ENCODE peak calls at places on chromosomes 6 and 20, in seven cellular contexts. U, J, S, R, N, E and H are unnamed samples.

GRCh38 chr6:81751388-81752083 is 945 bp downstream of the TENT5A start:
- DNase-seq in U (peak), J (no peak), S (peak), R (peak), N (peak), E (no peak), H (no peak)

GRCh38 chr6:56370591-56371198 is 123.3 kb upstream of the COL21A1 start:
- DNase-seq in U (no peak), J (peak), S (peak), R (peak), N (no peak), E (peak), H (peak)

GRCh38 chr6:30844118-30844535 is 40.2 kb upstream of the DDR1 start:
- DNase-seq in U (no peak), J (no peak), S (no peak), R (no peak), N (no peak), E (no peak), H (no peak)

GRCh38 chr6:37784585-37784967 is 35.0 kb upstream of the ZFAND3 start:
- DNase-seq in U (no peak), J (no peak), S (no peak), R (no peak), N (no peak), E (no peak), H (peak)

GRCh38 chr20:19652591-19653026 is 105.4 kb upstream of the RIN2 start:
- DNase-seq in U (no peak), J (no peak), S (no peak), R (no peak), N (no peak), E (no peak), H (no peak)

GRCh38 chr6:72809701-72810379 is 188.0 kb downstream of the KCNQ5 start:
- DNase-seq in U (no peak), J (no peak), S (no peak), R (no peak), N (no peak), E (no peak), H (no peak)

GRCh38 chr20:53838311-53838873 is 232.0 kb downstream of the BCAS1 start:
- DNase-seq in U (no peak), J (no peak), S (peak), R (peak), N (no peak), E (no peak), H (no peak)

GRCh38 chr6:40500227-40500626 is 86.9 kb downstream of the LRFN2 start:
- DNase-seq in U (no peak), J (no peak), S (no peak), R (no peak), N (no peak), E (no peak), H (no peak)

GRCh38 chr6:11890849-11891248 is 112.2 kb upstream of the ADTRP start:
- DNase-seq in U (no peak), J (no peak), S (no peak), R (no peak), N (no peak), E (no peak), H (no peak)

GRCh38 chr20:2748551-2749342 is 51.7 kb downstream of the CPXM1 start:
- DNase-seq in U (no peak), J (no peak), S (no peak), R (no peak), N (peak), E (no peak), H (no peak)

GRCh38 chr6:55853008-55854001 is 22.1 kb downstream of the BMP5 start:
- DNase-seq in U (no peak), J (no peak), S (no peak), R (no peak), N (no peak), E (no peak), H (no peak)

GRCh38 chr6:122289721-122290501 is 109.5 kb upstream of the HSF2 start:
- DNase-seq in U (no peak), J (no peak), S (no peak), R (no peak), N (no peak), E (no peak), H (no peak)

GRCh38 chr6:45486739-45487138 is 109.0 kb upstream of the SUPT3H start:
- DNase-seq in U (no peak), J (no peak), S (no peak), R (no peak), N (no peak), E (no peak), H (no peak)

GRCh38 chr20:1083431-1084080 is 34.8 kb upstream of the PSMF1 start:
- DNase-seq in U (no peak), J (no peak), S (no peak), R (no peak), N (no peak), E (no peak), H (no peak)

GRCh38 chr6:14513726-14514125 is 396.2 kb downstream of the CD83 start:
- DNase-seq in U (no peak), J (no peak), S (no peak), R (no peak), N (no peak), E (no peak), H (no peak)

GRCh38 chr20:47360489-47361267 is 4.2 kb upstream of the ZMYND8 start:
- DNase-seq in U (peak), J (no peak), S (peak), R (peak), N (peak), E (peak), H (peak)

GRCh38 chr6:2738373-2738979 is 12.2 kb downstream of the MYLK4 start:
- DNase-seq in U (no peak), J (no peak), S (peak), R (peak), N (no peak), E (peak), H (peak)

GRCh38 chr20:17646209-17646717 is 35.8 kb downstream of the RRBP1 start:
- DNase-seq in U (no peak), J (no peak), S (no peak), R (no peak), N (peak), E (no peak), H (no peak)

GRCh38 chr20:47304287-47304686 is 52.2 kb downstream of the ZMYND8 start:
- DNase-seq in U (peak), J (no peak), S (no peak), R (peak), N (no peak), E (peak), H (no peak)

GRCh38 chr6:141398954-141399353 is 733.8 kb upstream of the GJE1 start:
- DNase-seq in U (no peak), J (no peak), S (no peak), R (no peak), N (no peak), E (no peak), H (no peak)

GRCh38 chr6:137256350-137257128 is 37.4 kb upstream of the IFNGR1 start:
- DNase-seq in U (no peak), J (no peak), S (no peak), R (no peak), N (no peak), E (no peak), H (no peak)

DNA sequence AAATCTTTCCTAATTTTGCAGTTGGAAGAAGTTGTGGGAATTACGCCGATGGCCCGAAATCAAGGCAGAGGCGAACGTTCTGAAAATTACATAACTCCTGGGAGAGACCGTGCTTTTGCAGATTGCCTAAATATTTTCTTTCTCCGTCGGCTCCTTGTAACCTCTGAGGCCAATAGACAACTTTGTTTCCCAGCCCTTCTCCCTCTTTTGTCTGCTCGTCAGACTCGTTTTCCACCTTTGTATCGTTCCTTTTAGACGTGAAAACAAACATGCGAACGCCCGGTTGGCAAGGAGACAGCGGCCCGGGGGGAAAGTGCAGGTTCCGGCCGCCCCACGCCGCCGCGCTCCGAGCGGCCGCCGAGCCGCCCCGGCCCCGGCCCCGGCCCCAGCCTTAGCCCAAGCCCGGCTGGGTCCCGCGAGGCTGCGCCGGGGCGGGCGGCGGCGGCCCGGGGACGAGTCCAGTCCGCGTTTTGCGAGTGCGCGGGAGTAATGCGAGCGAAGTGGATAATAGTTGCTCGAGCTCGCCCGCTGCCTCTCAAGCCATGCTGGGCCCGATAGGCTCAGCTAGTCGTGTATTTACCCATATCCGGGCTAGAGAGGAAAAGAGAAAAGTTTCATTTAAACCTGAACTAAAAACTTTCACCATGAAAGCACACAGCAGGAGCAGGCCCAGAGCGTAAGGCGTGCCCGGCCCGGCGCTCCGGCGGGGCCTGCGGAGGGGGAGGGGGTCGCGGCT is at the start of gene ARID1B:
- DNase-seq in U (peak), J (no peak), S (peak), R (peak), N (peak), E (no peak), H (peak)
- H3K4me3 ChIP-seq in U (peak), J (peak), S (peak), R (peak), N (peak), E (peak), H (peak)

GRCh38 chr20:62702886-62703852 is 5.5 kb upstream of the NTSR1 start:
- DNase-seq in U (no peak), J (peak), S (no peak), R (no peak), N (no peak), E (peak), H (peak)
- TF ChIP-seq CTCF in U (no peak), J (peak), S (no peak), R (no peak), N (no peak), E (peak), H (peak)

DNA sequence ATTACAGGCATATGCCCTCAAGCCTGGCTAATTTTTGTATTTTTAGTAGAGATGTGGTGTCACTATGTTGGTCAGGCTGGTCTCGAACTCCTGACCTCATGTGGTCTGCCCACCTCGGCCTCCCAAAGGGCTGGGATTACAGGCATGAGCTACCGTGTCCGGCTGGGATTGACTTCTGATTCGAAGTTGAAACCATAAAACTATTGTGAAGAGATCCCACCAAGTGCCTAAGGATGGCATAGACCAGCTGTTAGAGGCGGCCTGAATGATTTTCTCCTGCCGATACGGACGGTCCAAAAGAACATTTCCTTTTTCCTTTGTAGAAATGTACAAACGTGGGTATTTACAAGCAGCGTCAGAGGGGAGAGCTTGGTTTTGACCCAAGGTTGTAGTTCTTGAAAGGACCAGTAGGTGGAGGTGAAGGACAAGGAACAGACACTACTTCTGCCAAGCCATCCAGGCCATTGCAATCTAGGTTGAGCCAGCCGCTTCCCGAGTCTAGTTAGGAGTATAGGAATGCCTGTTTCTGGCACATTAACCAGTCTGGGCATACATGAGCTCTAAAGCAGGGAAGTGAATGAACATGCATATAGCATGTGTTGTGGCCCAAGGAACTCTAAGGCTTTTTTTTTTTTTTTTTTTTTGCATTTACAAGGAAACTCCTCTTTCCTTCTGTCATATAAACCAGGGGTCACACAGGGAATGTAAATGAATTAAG is 29.0 kb downstream of the MOCS3 start:
- DNase-seq in U (no peak), J (peak), S (peak), R (peak), N (no peak), E (peak), H (peak)
- H3K4me3 ChIP-seq in U (no peak), J (no peak), S (no peak), R (no peak), N (no peak), E (no peak), H (no peak)

DNA sequence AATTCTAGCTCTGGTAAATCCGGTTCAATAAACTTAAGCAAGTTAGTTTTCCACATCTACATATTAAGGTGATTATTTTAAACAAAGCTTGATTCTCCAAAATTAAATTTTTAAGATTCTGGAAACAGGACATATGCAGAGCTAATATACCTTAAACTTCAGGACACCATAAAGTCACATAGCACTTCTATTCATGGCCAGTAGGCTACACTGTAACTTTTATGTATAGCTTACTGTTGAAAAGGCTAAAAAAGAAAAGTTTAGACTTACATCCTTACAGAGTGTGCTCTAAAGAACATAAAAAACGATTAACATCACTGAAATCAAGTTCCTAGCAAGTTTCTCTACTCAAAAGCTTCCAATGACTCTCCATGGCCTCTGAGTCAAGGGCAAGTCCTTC is 224.7 kb downstream of the PTPRK start:
- DNase-seq in U (no peak), J (no peak), S (no peak), R (no peak), N (no peak), E (no peak), H (no peak)
- TF ChIP-seq CTCF in U (no peak), J (no peak), S (no peak), R (no peak), N (no peak), E (no peak), H (peak)

GRCh38 chr6:165229216-165229615 is 80.2 kb downstream of the C6orf118 start:
- DNase-seq in U (no peak), J (no peak), S (no peak), R (no peak), N (no peak), E (no peak), H (no peak)

GRCh38 chr6:165233089-165233488 is 76.3 kb downstream of the C6orf118 start:
- DNase-seq in U (no peak), J (no peak), S (no peak), R (no peak), N (no peak), E (no peak), H (no peak)

GRCh38 chr6:165232277-165232654 is 77.1 kb downstream of the C6orf118 start:
- DNase-seq in U (no peak), J (no peak), S (no peak), R (no peak), N (no peak), E (no peak), H (no peak)

GRCh38 chr6:165231177-165231576 is 78.2 kb downstream of the C6orf118 start:
- DNase-seq in U (no peak), J (no peak), S (no peak), R (no peak), N (no peak), E (no peak), H (no peak)

DNA sequence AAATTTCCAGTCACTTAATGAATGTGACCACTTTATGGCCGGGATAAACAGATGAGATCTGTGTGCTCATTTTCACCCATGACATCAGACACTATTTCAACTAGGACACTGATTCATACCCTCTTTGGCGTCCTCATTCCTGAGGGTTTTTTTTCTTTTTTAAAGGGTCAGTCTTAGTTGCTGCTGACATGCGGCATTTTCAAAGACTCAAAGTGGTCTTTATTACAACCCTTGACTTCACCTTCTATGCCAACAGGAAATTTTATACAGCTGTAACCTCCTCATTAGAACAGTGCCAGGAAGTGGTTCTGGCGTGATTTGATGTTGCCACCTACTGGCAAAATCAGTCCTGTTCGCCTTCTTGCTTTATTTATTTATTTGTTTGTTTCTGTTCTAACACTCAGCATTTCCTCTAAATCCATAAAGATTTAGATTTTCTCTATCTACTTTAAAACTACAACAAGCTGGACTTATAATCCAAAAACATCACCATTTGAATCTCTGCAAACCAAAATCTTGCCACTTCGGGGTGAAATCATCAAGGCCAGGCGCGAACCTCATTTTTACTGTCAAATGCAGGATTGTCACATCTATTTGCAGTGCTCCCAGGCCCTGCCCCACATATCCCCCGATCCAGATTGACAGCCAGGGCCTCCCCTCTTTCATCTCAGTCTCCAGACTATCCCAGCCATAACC is 77.7 kb downstream of the C6orf118 start:
- DNase-seq in U (no peak), J (no peak), S (no peak), R (no peak), N (no peak), E (no peak), H (peak)
- H3K4me3 ChIP-seq in U (no peak), J (no peak), S (no peak), R (no peak), N (no peak), E (no peak), H (no peak)

DNA sequence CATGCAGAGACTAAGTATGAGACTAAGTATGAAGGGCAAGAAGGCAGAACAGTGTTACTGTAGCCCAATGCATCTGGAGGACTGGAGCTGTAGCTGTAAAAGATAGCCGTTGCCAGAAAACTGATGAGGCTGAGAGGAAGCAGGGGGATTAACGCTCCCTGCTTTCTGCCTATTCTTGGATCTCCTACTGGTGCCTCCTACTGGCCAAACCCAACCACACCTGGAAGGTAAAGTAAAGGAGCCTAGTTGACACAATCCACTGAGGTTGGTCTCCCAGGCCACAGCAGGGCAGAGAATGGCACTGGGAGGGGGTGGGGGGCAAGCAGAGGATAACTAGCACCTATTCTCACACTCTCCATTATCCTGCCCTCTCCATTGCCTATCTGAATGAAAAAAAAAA is 105.0 kb upstream of the MRPS10 start:
- DNase-seq in U (no peak), J (no peak), S (no peak), R (no peak), N (no peak), E (no peak), H (no peak)
- TF ChIP-seq CTCF in U (no peak), J (no peak), S (no peak), R (no peak), N (no peak), E (peak), H (no peak)

DNA sequence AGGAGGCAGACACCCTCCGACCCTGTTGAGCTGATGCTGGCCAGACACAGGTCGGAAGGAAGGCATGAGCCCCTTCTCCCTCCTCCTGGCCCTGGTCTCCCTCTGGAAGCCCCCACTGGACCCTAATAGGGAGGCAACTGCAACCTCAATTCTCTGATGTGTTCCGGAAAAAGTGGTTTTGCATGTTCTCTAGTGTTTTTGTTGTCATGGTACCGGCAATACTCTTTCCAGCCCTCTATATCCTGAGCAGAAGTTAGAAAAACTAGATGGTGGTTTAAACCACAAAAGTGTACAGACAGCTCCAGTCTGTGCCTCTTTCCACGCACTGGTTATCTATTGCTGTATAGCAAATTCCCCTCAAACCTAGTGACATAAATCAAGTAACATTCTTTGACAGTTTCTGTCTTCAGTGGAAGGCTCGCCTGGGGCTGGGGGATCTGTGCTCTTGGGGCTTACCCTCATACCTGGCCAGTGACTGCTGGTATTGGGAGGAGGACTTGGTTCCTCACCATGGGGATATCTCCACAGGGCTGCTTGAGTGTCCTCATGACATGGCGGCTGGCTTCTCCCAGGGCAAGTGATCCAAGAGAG is 37.0 kb downstream of the SYTL3 start:
- DNase-seq in U (peak), J (no peak), S (no peak), R (no peak), N (peak), E (no peak), H (no peak)
- H3K4me3 ChIP-seq in U (no peak), J (no peak), S (no peak), R (no peak), N (no peak), E (no peak), H (no peak)